ENCODE peak calls at places on chromosomes 11 and 22, in nine cellular contexts. One of them, this sample, is unnamed.

GRCh38 chr22:45999379-45999971 is 22.5 kb upstream of the WNT7B start:
- DNase-seq in endothelial cell: no peak
- DNase-seq in CD4-positive, alpha-beta memory T cell: no peak
- DNase-seq in psoas muscle: no peak
- DNase-seq in gastrocnemius medialis: no peak
- DNase-seq in activated CD4-positive, alpha-beta T cell treated with anti-CD3 and anti-CD28 coated beads, Interleukin-2, amount 50 U/mL, for 1 hour: no peak
- DNase-seq in myocyte: no peak
- DNase-seq in ELF-1: no peak
- DNase-seq in cardiac fibroblast: no peak
- DNase-seq in this sample: no peak

GRCh38 chr11:19220903-19221682 is 19.3 kb upstream of the CSRP3 start:
- DNase-seq in cardiac fibroblast: no peak
- DNase-seq in endothelial cell: no peak
- DNase-seq in psoas muscle: no peak
- DNase-seq in CD4-positive, alpha-beta memory T cell: no peak
- DNase-seq in ELF-1: no peak
- DNase-seq in gastrocnemius medialis: no peak
- DNase-seq in myocyte: peak
- DNase-seq in activated CD4-positive, alpha-beta T cell treated with anti-CD3 and anti-CD28 coated beads, Interleukin-2, amount 50 U/mL, for 1 hour: no peak
- DNase-seq in this sample: no peak

GRCh38 chr11:19589567-19590260 is 122.9 kb upstream of the NAV2 start:
- DNase-seq in psoas muscle: no peak
- DNase-seq in cardiac fibroblast: no peak
- DNase-seq in myocyte: peak
- DNase-seq in CD4-positive, alpha-beta memory T cell: no peak
- DNase-seq in endothelial cell: no peak
- DNase-seq in gastrocnemius medialis: no peak
- DNase-seq in activated CD4-positive, alpha-beta T cell treated with anti-CD3 and anti-CD28 coated beads, Interleukin-2, amount 50 U/mL, for 1 hour: no peak
- DNase-seq in ELF-1: no peak
- DNase-seq in this sample: no peak

GRCh38 chr11:14308114-14308896 is 50.7 kb downstream of the RRAS2 start:
- DNase-seq in activated CD4-positive, alpha-beta T cell treated with anti-CD3 and anti-CD28 coated beads, Interleukin-2, amount 50 U/mL, for 1 hour: no peak
- DNase-seq in ELF-1: no peak
- DNase-seq in cardiac fibroblast: peak
- DNase-seq in CD4-positive, alpha-beta memory T cell: peak
- DNase-seq in psoas muscle: no peak
- DNase-seq in gastrocnemius medialis: no peak
- DNase-seq in myocyte: peak
- DNase-seq in endothelial cell: no peak
- DNase-seq in this sample: no peak

GRCh38 chr11:126072141-126072741 is 9.6 kb upstream of the CDON start:
- DNase-seq in psoas muscle: no peak
- DNase-seq in endothelial cell: no peak
- DNase-seq in cardiac fibroblast: no peak
- DNase-seq in myocyte: no peak
- DNase-seq in ELF-1: no peak
- DNase-seq in CD4-positive, alpha-beta memory T cell: no peak
- DNase-seq in gastrocnemius medialis: no peak
- DNase-seq in activated CD4-positive, alpha-beta T cell treated with anti-CD3 and anti-CD28 coated beads, Interleukin-2, amount 50 U/mL, for 1 hour: no peak
- DNase-seq in this sample: no peak

GRCh38 chr11:61488651-61489291 is 19.8 kb upstream of the LRRC10B start:
- DNase-seq in CD4-positive, alpha-beta memory T cell: no peak
- DNase-seq in ELF-1: peak
- DNase-seq in psoas muscle: peak
- DNase-seq in myocyte: no peak
- DNase-seq in activated CD4-positive, alpha-beta T cell treated with anti-CD3 and anti-CD28 coated beads, Interleukin-2, amount 50 U/mL, for 1 hour: no peak
- DNase-seq in cardiac fibroblast: peak
- DNase-seq in endothelial cell: peak
- DNase-seq in gastrocnemius medialis: peak
- DNase-seq in this sample: no peak

GRCh38 chr11:46903846-46904245 is 14.5 kb downstream of the LRP4 start:
- DNase-seq in psoas muscle: peak
- DNase-seq in CD4-positive, alpha-beta memory T cell: no peak
- DNase-seq in cardiac fibroblast: no peak
- DNase-seq in myocyte: peak
- DNase-seq in activated CD4-positive, alpha-beta T cell treated with anti-CD3 and anti-CD28 coated beads, Interleukin-2, amount 50 U/mL, for 1 hour: no peak
- DNase-seq in gastrocnemius medialis: no peak
- DNase-seq in ELF-1: peak
- DNase-seq in endothelial cell: no peak
- DNase-seq in this sample: no peak

GRCh38 chr11:69524991-69525411 is 43.5 kb downstream of the LINC01488 start:
- DNase-seq in endothelial cell: no peak
- DNase-seq in CD4-positive, alpha-beta memory T cell: no peak
- DNase-seq in myocyte: no peak
- DNase-seq in psoas muscle: no peak
- DNase-seq in activated CD4-positive, alpha-beta T cell treated with anti-CD3 and anti-CD28 coated beads, Interleukin-2, amount 50 U/mL, for 1 hour: no peak
- DNase-seq in cardiac fibroblast: no peak
- DNase-seq in gastrocnemius medialis: no peak
- DNase-seq in ELF-1: no peak
- DNase-seq in this sample: peak

GRCh38 chr11:112769170-112769569 is 192.1 kb upstream of the NCAM1 start:
- DNase-seq in myocyte: no peak
- DNase-seq in CD4-positive, alpha-beta memory T cell: no peak
- DNase-seq in activated CD4-positive, alpha-beta T cell treated with anti-CD3 and anti-CD28 coated beads, Interleukin-2, amount 50 U/mL, for 1 hour: no peak
- DNase-seq in psoas muscle: peak
- DNase-seq in ELF-1: no peak
- DNase-seq in gastrocnemius medialis: no peak
- DNase-seq in cardiac fibroblast: no peak
- DNase-seq in endothelial cell: no peak
- DNase-seq in this sample: no peak

GRCh38 chr22:29697853-29698598 is 21.8 kb upstream of the CABP7 start:
- DNase-seq in ELF-1: no peak
- DNase-seq in cardiac fibroblast: no peak
- DNase-seq in psoas muscle: no peak
- DNase-seq in endothelial cell: no peak
- DNase-seq in activated CD4-positive, alpha-beta T cell treated with anti-CD3 and anti-CD28 coated beads, Interleukin-2, amount 50 U/mL, for 1 hour: no peak
- DNase-seq in myocyte: no peak
- DNase-seq in gastrocnemius medialis: no peak
- DNase-seq in CD4-positive, alpha-beta memory T cell: no peak
- DNase-seq in this sample: no peak

GRCh38 chr11:130431337-130431773 is 2.9 kb upstream of the ADAMTS8 start:
- DNase-seq in cardiac fibroblast: peak
- DNase-seq in gastrocnemius medialis: peak
- DNase-seq in myocyte: peak
- DNase-seq in psoas muscle: peak
- DNase-seq in activated CD4-positive, alpha-beta T cell treated with anti-CD3 and anti-CD28 coated beads, Interleukin-2, amount 50 U/mL, for 1 hour: peak
- DNase-seq in ELF-1: peak
- DNase-seq in CD4-positive, alpha-beta memory T cell: peak
- DNase-seq in endothelial cell: peak
- DNase-seq in this sample: peak

GRCh38 chr11:289145-289705 is 299 bp downstream of the PGGHG start:
- DNase-seq in endothelial cell: no peak
- DNase-seq in ELF-1: no peak
- DNase-seq in psoas muscle: peak
- DNase-seq in gastrocnemius medialis: no peak
- DNase-seq in CD4-positive, alpha-beta memory T cell: no peak
- DNase-seq in cardiac fibroblast: no peak
- DNase-seq in myocyte: no peak
- DNase-seq in activated CD4-positive, alpha-beta T cell treated with anti-CD3 and anti-CD28 coated beads, Interleukin-2, amount 50 U/mL, for 1 hour: no peak
- DNase-seq in this sample: peak

GRCh38 chr11:126879516-126879915 is 121.1 kb downstream of the KIRREL3 start:
- DNase-seq in cardiac fibroblast: no peak
- DNase-seq in ELF-1: no peak
- DNase-seq in activated CD4-positive, alpha-beta T cell treated with anti-CD3 and anti-CD28 coated beads, Interleukin-2, amount 50 U/mL, for 1 hour: no peak
- DNase-seq in endothelial cell: no peak
- DNase-seq in CD4-positive, alpha-beta memory T cell: no peak
- DNase-seq in psoas muscle: no peak
- DNase-seq in gastrocnemius medialis: no peak
- DNase-seq in myocyte: no peak
- DNase-seq in this sample: no peak

GRCh38 chr11:73971175-73971719 is 11.4 kb downstream of the UCP2 start:
- DNase-seq in gastrocnemius medialis: no peak
- DNase-seq in psoas muscle: peak
- DNase-seq in endothelial cell: no peak
- DNase-seq in cardiac fibroblast: no peak
- DNase-seq in CD4-positive, alpha-beta memory T cell: no peak
- DNase-seq in activated CD4-positive, alpha-beta T cell treated with anti-CD3 and anti-CD28 coated beads, Interleukin-2, amount 50 U/mL, for 1 hour: no peak
- DNase-seq in ELF-1: no peak
- DNase-seq in myocyte: no peak
- DNase-seq in this sample: no peak

GRCh38 chr11:65553301-65554001 is 4.7 kb downstream of the LTBP3 start:
- DNase-seq in cardiac fibroblast: no peak
- DNase-seq in endothelial cell: no peak
- DNase-seq in activated CD4-positive, alpha-beta T cell treated with anti-CD3 and anti-CD28 coated beads, Interleukin-2, amount 50 U/mL, for 1 hour: peak
- DNase-seq in CD4-positive, alpha-beta memory T cell: peak
- DNase-seq in myocyte: no peak
- DNase-seq in gastrocnemius medialis: no peak
- DNase-seq in ELF-1: no peak
- DNase-seq in psoas muscle: no peak
- DNase-seq in this sample: peak

GRCh38 chr11:34266090-34266912 is 91.5 kb downstream of the ABTB2 start:
- DNase-seq in psoas muscle: no peak
- DNase-seq in endothelial cell: no peak
- DNase-seq in myocyte: peak
- DNase-seq in gastrocnemius medialis: no peak
- DNase-seq in ELF-1: no peak
- DNase-seq in CD4-positive, alpha-beta memory T cell: no peak
- DNase-seq in cardiac fibroblast: peak
- DNase-seq in activated CD4-positive, alpha-beta T cell treated with anti-CD3 and anti-CD28 coated beads, Interleukin-2, amount 50 U/mL, for 1 hour: no peak
- DNase-seq in this sample: no peak

GRCh38 chr22:49967333-49968241 is 7.0 kb downstream of the PIM3 start:
- DNase-seq in gastrocnemius medialis: peak
- DNase-seq in ELF-1: peak
- DNase-seq in psoas muscle: peak
- DNase-seq in activated CD4-positive, alpha-beta T cell treated with anti-CD3 and anti-CD28 coated beads, Interleukin-2, amount 50 U/mL, for 1 hour: no peak
- DNase-seq in endothelial cell: peak
- DNase-seq in cardiac fibroblast: no peak
- DNase-seq in myocyte: peak
- DNase-seq in CD4-positive, alpha-beta memory T cell: no peak
- DNase-seq in this sample: no peak

GRCh38 chr11:128420943-128421342 is 166.4 kb downstream of the ETS1 start:
- DNase-seq in psoas muscle: no peak
- DNase-seq in CD4-positive, alpha-beta memory T cell: no peak
- DNase-seq in activated CD4-positive, alpha-beta T cell treated with anti-CD3 and anti-CD28 coated beads, Interleukin-2, amount 50 U/mL, for 1 hour: no peak
- DNase-seq in ELF-1: no peak
- DNase-seq in endothelial cell: no peak
- DNase-seq in myocyte: no peak
- DNase-seq in gastrocnemius medialis: no peak
- DNase-seq in cardiac fibroblast: peak
- DNase-seq in this sample: peak

GRCh38 chr11:120179071-120179672 is 31.7 kb upstream of the OAF start:
- DNase-seq in endothelial cell: no peak
- DNase-seq in CD4-positive, alpha-beta memory T cell: no peak
- DNase-seq in psoas muscle: no peak
- DNase-seq in ELF-1: peak
- DNase-seq in activated CD4-positive, alpha-beta T cell treated with anti-CD3 and anti-CD28 coated beads, Interleukin-2, amount 50 U/mL, for 1 hour: no peak
- DNase-seq in cardiac fibroblast: no peak
- DNase-seq in myocyte: no peak
- DNase-seq in gastrocnemius medialis: no peak
- DNase-seq in this sample: no peak

GRCh38 chr22:24969588-24970301 is 17.2 kb downstream of the KIAA1671 start:
- DNase-seq in CD4-positive, alpha-beta memory T cell: no peak
- DNase-seq in ELF-1: peak
- DNase-seq in cardiac fibroblast: peak
- DNase-seq in activated CD4-positive, alpha-beta T cell treated with anti-CD3 and anti-CD28 coated beads, Interleukin-2, amount 50 U/mL, for 1 hour: no peak
- DNase-seq in psoas muscle: peak
- DNase-seq in myocyte: peak
- DNase-seq in endothelial cell: peak
- DNase-seq in gastrocnemius medialis: peak
- DNase-seq in this sample: no peak

GRCh38 chr11:820655-821512 is 2.2 kb downstream of the PNPLA2 start:
- DNase-seq in endothelial cell: no peak
- DNase-seq in cardiac fibroblast: peak
- DNase-seq in psoas muscle: peak
- DNase-seq in gastrocnemius medialis: peak
- DNase-seq in ELF-1: no peak
- DNase-seq in myocyte: peak
- DNase-seq in CD4-positive, alpha-beta memory T cell: no peak
- DNase-seq in activated CD4-positive, alpha-beta T cell treated with anti-CD3 and anti-CD28 coated beads, Interleukin-2, amount 50 U/mL, for 1 hour: no peak
- DNase-seq in this sample: no peak

GRCh38 chr11:114232400-114233070 is 63.7 kb upstream of the NNMT start:
- DNase-seq in CD4-positive, alpha-beta memory T cell: no peak
- DNase-seq in myocyte: no peak
- DNase-seq in cardiac fibroblast: no peak
- DNase-seq in gastrocnemius medialis: no peak
- DNase-seq in ELF-1: peak
- DNase-seq in activated CD4-positive, alpha-beta T cell treated with anti-CD3 and anti-CD28 coated beads, Interleukin-2, amount 50 U/mL, for 1 hour: no peak
- DNase-seq in psoas muscle: no peak
- DNase-seq in endothelial cell: no peak
- DNase-seq in this sample: no peak

GRCh38 chr11:116387623-116388022 is 385.2 kb downstream of the BUD13 start:
- DNase-seq in myocyte: no peak
- DNase-seq in endothelial cell: no peak
- DNase-seq in CD4-positive, alpha-beta memory T cell: no peak
- DNase-seq in cardiac fibroblast: no peak
- DNase-seq in psoas muscle: no peak
- DNase-seq in activated CD4-positive, alpha-beta T cell treated with anti-CD3 and anti-CD28 coated beads, Interleukin-2, amount 50 U/mL, for 1 hour: no peak
- DNase-seq in gastrocnemius medialis: no peak
- DNase-seq in ELF-1: no peak
- DNase-seq in this sample: no peak

GRCh38 chr11:117248341-117248740 is 15.9 kb downstream of the RNF214 start:
- DNase-seq in myocyte: no peak
- DNase-seq in psoas muscle: no peak
- DNase-seq in endothelial cell: no peak
- DNase-seq in ELF-1: no peak
- DNase-seq in CD4-positive, alpha-beta memory T cell: no peak
- DNase-seq in gastrocnemius medialis: no peak
- DNase-seq in cardiac fibroblast: no peak
- DNase-seq in activated CD4-positive, alpha-beta T cell treated with anti-CD3 and anti-CD28 coated beads, Interleukin-2, amount 50 U/mL, for 1 hour: no peak
- DNase-seq in this sample: no peak

This sample was measured in natural killer cell treated with Interleukin-12 subunit alpha and Interleukin-12 subunit beta and Interleukin-15 and Interleukin-18, amount 100 ng/mL, for 72 hours.